ENCODE peak calls at places on chromosomes 2 and 18, in eight cellular contexts. G is ovary, U is body of pancreas, C is breast epithelium, J is tibial nerve, K is Peyer's patch, B is IMR-90, A is NB4. T is an unnamed sample.

GRCh38 chr18:73724908-73725307 is 422.7 kb downstream of the FBXO15 start:
- DNase-seq in B (peak; percentile 20), G (no peak), J (no peak), K (no peak), C (no peak), A (no peak), U (no peak), T (no peak)

GRCh38 chr2:9980520-9980919 is 29.0 kb downstream of the GRHL1 start:
- DNase-seq in K (no peak), C (no peak), A (no peak), B (no peak), G (no peak), J (no peak), U (no peak), T (no peak)

GRCh38 chr2:50591642-50592041 is 440.3 kb downstream of the NRXN1 start:
- DNase-seq in A (no peak), G (no peak), K (no peak), B (no peak), C (no peak), J (peak; percentile 21), U (peak; percentile 12), T (no peak)

GRCh38 chr2:217706513-217706912 is 296.3 kb downstream of the TNS1 start:
- DNase-seq in J (no peak), U (no peak), A (no peak), B (no peak), C (no peak), K (no peak), G (no peak), T (no peak)

GRCh38 chr2:190657474-190658252 is 8.8 kb downstream of the NAB1 start:
- DNase-seq in A (no peak), J (no peak), U (no peak), K (no peak), B (no peak), C (no peak), G (no peak), T (no peak)

GRCh38 chr2:150279673-150280072 is 207.8 kb downstream of the RND3 start:
- DNase-seq in G (no peak), K (no peak), U (no peak), A (no peak), C (no peak), B (no peak), J (no peak), T (no peak)

GRCh38 chr18:3554091-3554601 is 104.2 kb downstream of the TGIF1 start:
- DNase-seq in K (no peak), J (no peak), C (no peak), B (no peak), G (no peak), A (no peak), U (no peak), T (no peak)

GRCh38 chr2:217753460-217754200 is 249.2 kb downstream of the TNS1 start:
- DNase-seq in K (no peak), B (peak; percentile 71), A (no peak), U (no peak), C (no peak), J (no peak), G (no peak), T (no peak)

GRCh38 chr2:150681120-150681796 is 193.8 kb upstream of the RND3 start:
- DNase-seq in C (no peak), U (no peak), J (no peak), G (no peak), A (peak; percentile 66), K (no peak), B (peak; percentile 97), T (peak; percentile 60)

GRCh38 chr2:166360426-166360825 is 15.3 kb downstream of the SCN9A start:
- DNase-seq in B (no peak), U (no peak), A (no peak), K (no peak), J (no peak), C (no peak), G (no peak), T (no peak)

GRCh38 chr2:113131343-113131933 is 4.0 kb downstream of the IL1RN start:
- DNase-seq in C (no peak), J (no peak), U (no peak), G (no peak), A (no peak), K (no peak), B (no peak), T (no peak)

GRCh38 chr2:113127646-113128385 is 418 bp downstream of the IL1RN start:
- DNase-seq in K (no peak), J (no peak), C (no peak), B (no peak), A (no peak), G (no peak), U (no peak), T (no peak)

GRCh38 chr2:113128386-113128664 is 927 bp downstream of the IL1RN start:
- DNase-seq in C (no peak), A (no peak), J (no peak), B (no peak), G (no peak), K (no peak), U (no peak), T (no peak)

GRCh38 chr2:113126845-113127645 is at the start of gene IL1RN:
- DNase-seq in J (no peak), G (no peak), C (no peak), B (no peak), U (no peak), K (no peak), A (peak; percentile 95), T (no peak)

GRCh38 chr2:113129519-113130078 is 2.2 kb downstream of the IL1RN start:
- DNase-seq in A (no peak), G (no peak), B (no peak), K (no peak), J (no peak), U (no peak), C (no peak), T (no peak)
- TF ChIP-seq POLR2A in A (no peak), G (no peak), B (no peak), K (no peak), J (no peak), U (no peak), C (no peak), T (no peak)

GRCh38 chr2:236483102-236483501 is 86.5 kb upstream of the ACKR3 start:
- DNase-seq in J (no peak), U (no peak), B (no peak), A (no peak), G (no peak), K (no peak), C (no peak), T (no peak)

GRCh38 chr2:236489895-236490404 is 79.7 kb upstream of the ACKR3 start:
- DNase-seq in C (no peak), A (no peak), K (no peak), B (no peak), U (no peak), J (no peak), G (no peak), T (no peak)

GRCh38 chr2:236479814-236480213 is 89.8 kb upstream of the ACKR3 start:
- DNase-seq in B (no peak), K (no peak), A (no peak), J (no peak), G (no peak), U (no peak), C (no peak), T (no peak)

GRCh38 chr2:236485519-236485918 is 84.1 kb upstream of the ACKR3 start:
- DNase-seq in G (no peak), U (no peak), J (no peak), C (no peak), A (no peak), K (no peak), B (no peak), T (no peak)
- TF ChIP-seq CTCF in G (no peak), U (no peak), J (no peak), C (no peak), A (no peak), K (no peak), B (no peak), T (no peak)

GRCh38 chr2:236166781-236167296 is 1.3 kb downstream of the GBX2 start:
- DNase-seq in C (no peak), K (no peak), U (no peak), A (peak; percentile 12), G (no peak), J (no peak), B (no peak), T (no peak)

GRCh38 chr2:236169151-236169721 is 1.1 kb upstream of the GBX2 start:
- DNase-seq in B (no peak), A (no peak), K (no peak), C (no peak), J (no peak), G (no peak), U (no peak), T (no peak)

GRCh38 chr2:236166157-236166780 is 1.9 kb downstream of the GBX2 start:
- DNase-seq in A (peak; percentile 34), G (no peak), B (no peak), U (no peak), C (no peak), K (no peak), J (no peak), T (no peak)

GRCh38 chr2:236168110-236169067 is at the start of gene GBX2:
- DNase-seq in C (no peak), A (no peak), G (no peak), K (no peak), U (no peak), B (peak; percentile 17), J (no peak), T (no peak)

DNA sequence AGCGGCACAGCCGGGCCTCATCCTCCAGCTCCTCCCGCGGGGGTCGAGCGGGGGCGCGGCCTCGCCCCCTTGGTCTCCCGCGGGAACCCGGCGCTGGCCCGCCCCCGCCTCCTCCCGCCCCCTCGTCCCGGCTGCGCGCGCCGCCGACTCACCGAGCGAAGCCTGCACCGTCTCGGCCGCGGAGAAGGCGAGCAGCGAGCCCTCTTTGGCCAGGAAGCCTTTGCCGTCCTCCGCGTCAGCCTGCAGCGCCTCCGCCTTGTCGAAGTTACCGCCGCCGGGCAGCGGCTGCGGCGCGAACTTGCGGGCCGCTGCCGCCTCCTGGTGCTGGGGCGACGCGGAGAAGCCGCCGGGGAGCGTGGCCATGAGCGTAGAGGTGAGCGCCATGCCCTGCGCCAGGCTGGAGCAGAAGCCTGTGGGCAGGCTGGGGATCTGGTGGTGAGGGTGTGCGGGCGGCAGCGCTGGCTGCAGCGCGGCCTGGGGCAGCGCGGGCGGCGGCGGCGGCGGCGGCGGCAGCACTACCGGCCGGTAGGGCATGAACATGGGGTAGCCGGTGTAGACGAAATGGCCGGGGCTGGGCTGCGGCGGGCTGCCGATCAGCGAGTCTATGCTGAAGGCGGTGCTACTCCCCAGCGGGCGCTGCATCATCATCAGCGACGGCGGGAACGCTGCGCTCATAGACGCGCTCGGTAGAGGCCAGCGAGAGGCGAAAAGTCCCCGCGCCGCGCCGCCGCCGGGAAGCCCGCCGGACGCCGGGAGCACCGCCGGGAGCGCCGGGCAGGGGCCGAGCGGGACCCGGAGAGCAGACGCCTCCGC is 683 bp downstream of the GBX2 start:
- DNase-seq in U (no peak), J (no peak), B (peak; percentile 42), C (no peak), A (peak; percentile 64), K (no peak), G (no peak), T (no peak)
- TF ChIP-seq POLR2A in U (no peak), J (no peak), B (no peak), C (no peak), A (no peak), K (no peak), G (no peak), T (no peak)

GRCh38 chr2:176638167-176639015 is 369.1 kb downstream of the MTX2 start:
- DNase-seq in G (peak; percentile 73), A (peak; percentile 53), B (peak; percentile 45), K (peak; percentile 22), U (peak; percentile 67), C (peak; percentile 70), J (peak; percentile 44), T (peak; percentile 74)
- TF ChIP-seq CTCF in G (peak; percentile 63), A (peak; percentile 42), B (peak; percentile 93), K (peak; percentile 78), U (peak; percentile 85), C (no peak), J (peak; percentile 86), T (peak; percentile 30)

T was measured in adrenal gland.